ENCODE peak calls at places on chromosomes 7 and 10, in four cellular contexts. D is CD8-positive, alpha-beta T cell; Y is mammary epithelial cell; S is left lung. E is an unnamed sample. For H3K36me3 and H3K4me1, the result is how much of the 10 kb centered on the place peaks cover.

GRCh38 chr7:42222119-42222518 is 14.9 kb downstream of the GLI3 start:
- DNase-seq in D (no peak), S (no peak), Y (peak), E (no peak)

GRCh38 chr10:29344073-29344820 is 55.4 kb downstream of the LYZL1 start:
- DNase-seq in D (no peak), S (no peak), Y (peak), E (peak)

GRCh38 chr7:112997831-112998230 is 88.8 kb downstream of the GPR85 start:
- DNase-seq in S (no peak), Y (peak), D (no peak), E (no peak)

GRCh38 chr10:126001579-126001978 is 105.2 kb downstream of the FANK1 start:
- DNase-seq in D (no peak), S (no peak), Y (no peak), E (no peak)

GRCh38 chr10:58064714-58065528 is 202.8 kb downstream of the IPMK start:
- DNase-seq in D (no peak), Y (peak), S (no peak), E (peak)

GRCh38 chr10:132756591-132756990 is 29.4 kb downstream of the NKX6-2 start:
- DNase-seq in D (no peak), S (no peak), Y (no peak), E (no peak)

GRCh38 chr10:102120987-102121738 is 995 bp upstream of the LDB1 start:
- DNase-seq in S (no peak), D (no peak), Y (no peak), E (peak)

GRCh38 chr10:89389254-89389653 is 3.2 kb upstream of the IFIT1 start:
- DNase-seq in Y (peak), S (no peak), D (no peak), E (peak)

GRCh38 chr10:69866688-69867461 is 65.2 kb downstream of the COL13A1 start:
- DNase-seq in Y (peak), D (no peak), S (no peak), E (peak)

GRCh38 chr7:38858281-38858884 is 50.6 kb downstream of the VPS41 start:
- DNase-seq in S (no peak), Y (peak), D (no peak), E (peak)

GRCh38 chr10:22623624-22624263 is 90.6 kb downstream of the PIP4K2A start:
- DNase-seq in S (no peak), D (no peak), Y (no peak), E (no peak)

GRCh38 chr10:70890917-70891431 is 2.6 kb upstream of the PCBD1 start:
- DNase-seq in D (no peak), Y (no peak), S (peak), E (no peak)

GRCh38 chr10:21401196-21401595 is 124.3 kb downstream of the SKIDA1 start:
- DNase-seq in D (no peak), Y (no peak), S (no peak), E (no peak)

DNA sequence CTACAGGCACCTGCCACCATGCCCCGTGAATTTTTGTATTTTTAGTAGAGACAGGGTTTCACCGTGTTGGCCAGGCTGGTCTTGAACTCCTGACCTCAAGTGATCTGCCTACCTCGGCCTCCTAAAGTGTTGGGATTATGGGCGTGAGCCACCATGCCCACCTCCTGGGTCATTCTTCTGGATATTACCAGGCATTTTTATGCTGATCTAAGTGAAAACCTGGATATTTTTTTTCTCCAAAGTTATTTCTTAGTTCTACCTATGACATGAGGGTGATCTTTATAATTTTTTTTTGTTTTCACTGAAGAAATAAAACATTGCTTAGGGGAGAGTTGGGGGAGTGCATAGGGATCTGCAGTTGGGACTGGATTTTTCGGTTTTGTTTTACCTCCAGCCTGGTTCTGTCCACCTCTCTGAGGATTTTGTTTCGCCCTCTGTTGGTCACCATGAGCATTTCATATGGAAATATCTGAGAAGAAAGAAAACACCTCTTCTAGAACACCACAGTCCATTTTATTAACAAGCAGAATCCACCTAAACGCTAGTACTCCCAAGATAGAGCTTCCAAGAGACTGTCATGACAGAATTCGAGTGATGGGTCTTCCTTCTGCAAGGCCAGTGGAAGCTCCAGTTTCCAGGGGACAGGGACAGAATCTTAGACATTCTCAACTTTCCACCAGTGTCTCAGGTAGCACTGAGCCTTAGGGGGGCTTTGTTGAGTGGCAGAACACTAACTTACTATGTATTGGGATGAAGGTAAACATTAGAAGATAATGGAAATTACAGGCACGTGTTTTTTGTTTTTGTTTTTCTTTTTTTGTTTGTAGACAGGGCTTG is 33.4 kb upstream of the AFAP1L2 start:
- DNase-seq in Y (peak), S (no peak), D (no peak), E (peak)
- H3K36me3 ChIP-seq in Y (under half), S (under half), D (half or more), E (under half)

DNA sequence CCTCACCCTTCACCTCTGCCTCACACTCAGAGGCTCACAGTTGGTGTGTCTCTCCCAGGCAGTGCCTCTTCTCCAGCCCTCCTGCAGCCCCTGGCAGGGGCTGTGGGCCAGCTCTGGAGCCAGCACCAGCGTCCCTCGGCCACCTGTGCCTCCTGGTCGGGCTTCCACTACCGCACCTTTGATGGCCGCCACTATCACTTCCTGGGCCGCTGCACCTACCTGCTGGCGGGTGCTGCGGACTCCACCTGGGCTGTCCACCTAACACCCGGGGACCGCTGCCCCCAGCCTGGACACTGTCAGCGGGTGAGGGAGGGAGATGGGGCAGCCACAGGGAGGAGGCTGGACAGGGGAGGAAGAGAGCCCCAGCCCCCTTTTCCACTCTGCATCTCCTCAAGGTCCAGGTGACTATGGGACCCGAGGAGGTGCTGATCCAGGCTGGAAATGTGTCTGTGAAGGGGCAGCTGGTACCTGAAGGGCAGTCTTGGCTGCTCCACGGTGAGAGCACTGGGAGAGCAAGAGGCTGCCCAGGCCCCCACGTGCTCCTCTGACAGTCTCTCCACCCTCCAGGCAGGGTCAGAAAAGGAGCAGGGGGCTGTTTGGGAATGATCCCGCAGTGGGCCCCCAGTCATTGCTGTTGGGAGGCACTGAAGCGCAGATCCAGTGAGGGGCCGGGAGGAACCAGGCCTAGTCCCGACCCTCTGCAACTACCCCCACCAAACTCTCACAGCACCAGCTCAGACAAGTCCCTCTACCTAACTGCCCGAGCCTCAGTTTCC is 4.4 kb upstream of the ZNF467 start:
- DNase-seq in D (no peak), Y (no peak), S (peak), E (no peak)
- H3K4me1 ChIP-seq in D (under half), Y (under half), S (under half), E (under half)

GRCh38 chr10:35420827-35421552 is 84.7 kb downstream of the CCNY start:
- DNase-seq in Y (no peak), S (no peak), D (no peak), E (no peak)
- H3K4me3 ChIP-seq in Y (no peak), S (no peak), D (no peak), E (no peak)

GRCh38 chr7:45070254-45070642 is 18.5 kb downstream of the NACAD start:
- DNase-seq in Y (no peak), S (no peak), D (no peak), E (no peak)

GRCh38 chr7:45073031-45073842 is 15.5 kb downstream of the NACAD start:
- DNase-seq in D (no peak), Y (no peak), S (no peak), E (no peak)

GRCh38 chr7:45073843-45074737 is 14.7 kb downstream of the NACAD start:
- DNase-seq in Y (no peak), S (no peak), D (no peak), E (no peak)

GRCh38 chr7:45071528-45071927 is 17.2 kb downstream of the NACAD start:
- DNase-seq in Y (no peak), S (no peak), D (no peak), E (no peak)

DNA sequence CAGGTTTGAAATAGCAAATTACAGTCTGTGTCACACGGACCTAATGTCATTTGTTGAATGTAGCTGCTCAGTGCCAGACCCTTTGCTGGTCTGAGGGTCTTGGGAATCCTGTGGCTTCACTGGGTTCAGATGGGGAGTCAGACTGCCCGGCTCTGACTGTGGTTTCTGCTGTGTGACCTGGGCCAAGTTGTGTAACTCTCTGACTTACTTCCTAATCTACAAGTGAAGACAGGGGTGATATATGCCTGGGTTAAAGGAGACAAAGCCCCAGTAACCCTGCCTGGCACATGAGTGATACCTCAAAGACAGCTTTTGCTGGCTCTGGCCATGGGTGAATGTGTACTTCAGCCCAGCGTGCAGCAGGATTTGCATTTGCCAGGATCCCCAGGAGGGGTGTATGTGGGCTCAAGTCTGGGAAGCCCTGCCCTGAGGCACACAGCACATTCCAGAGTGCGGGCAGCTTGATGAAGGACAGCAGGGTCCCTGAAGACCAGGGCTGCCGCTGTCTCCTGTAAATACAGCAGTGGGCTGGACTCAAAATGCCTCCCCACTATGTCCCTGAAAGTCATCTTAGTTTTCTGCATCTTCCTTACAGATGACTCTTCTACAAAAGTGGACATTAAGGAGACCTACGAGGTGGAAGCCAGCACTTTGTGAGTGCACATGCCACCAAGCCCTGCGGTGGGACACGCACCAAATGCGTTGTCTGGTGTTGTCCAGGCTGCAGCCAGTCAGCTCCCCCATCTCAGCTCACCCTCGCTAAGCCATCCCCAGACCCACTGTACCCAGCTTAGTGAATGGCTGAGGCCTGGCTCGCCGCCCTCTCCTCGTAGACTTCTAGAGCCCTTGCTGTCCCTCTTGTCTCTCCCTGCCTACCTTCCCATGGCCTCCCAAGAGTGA is 16.4 kb downstream of the NACAD start:
- DNase-seq in D (no peak), Y (no peak), S (no peak), E (no peak)
- H3K36me3 ChIP-seq in D (half or more), Y (under half), S (under half), E (under half)

GRCh38 chr10:926075-926698 is 5.3 kb downstream of the LARP4B start:
- DNase-seq in S (no peak), Y (no peak), D (no peak), E (no peak)
- H3K4me1 ChIP-seq in S (half or more), Y (under half), D (half or more), E (under half)

GRCh38 chr7:36287371-36288241 is 102.1 kb upstream of the ANLN start:
- DNase-seq in S (no peak), Y (no peak), D (no peak), E (no peak)
- H3K4me3 ChIP-seq in S (no peak), Y (no peak), D (peak), E (no peak)

GRCh38 chr7:139595806-139596205 is 72.3 kb downstream of the CLEC2L start:
- DNase-seq in Y (no peak), S (no peak), D (no peak), E (no peak)
- H3K36me3 ChIP-seq in Y (under half), S (under half), D (half or more), E (under half)

DNA sequence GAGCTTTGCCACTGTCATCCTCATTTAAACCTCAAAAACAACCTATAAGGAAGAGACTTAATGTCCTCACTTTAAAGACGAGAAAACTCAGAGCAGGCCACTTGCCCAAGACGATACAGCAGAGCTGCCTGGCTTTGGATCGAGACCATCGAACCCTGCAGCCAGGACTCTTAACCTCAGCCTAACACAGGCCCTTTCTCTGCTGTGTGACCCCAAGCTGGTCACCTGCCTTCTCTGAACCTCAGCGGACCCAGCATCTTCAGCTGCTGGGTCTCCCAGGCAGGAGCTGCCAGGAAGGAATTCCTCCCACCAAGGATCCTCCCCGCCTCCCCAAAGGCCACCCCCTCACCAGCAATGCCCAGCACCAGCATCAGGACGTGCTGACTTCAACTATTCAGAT is 32.7 kb downstream of the TNRC18 start:
- DNase-seq in D (no peak), Y (no peak), S (no peak), E (no peak)
- H3K4me1 ChIP-seq in D (under half), Y (under half), S (under half), E (under half)

GRCh38 chr7:71574153-71574894 is 442.4 kb downstream of the GALNT17 start:
- DNase-seq in S (no peak), Y (no peak), D (no peak), E (no peak)
- H3K4me3 ChIP-seq in S (no peak), Y (no peak), D (no peak), E (no peak)

GRCh38 chr7:118350260-118350659 is 125.8 kb downstream of the ANKRD7 start:
- DNase-seq in S (no peak), D (no peak), Y (no peak), E (no peak)
- H3K36me3 ChIP-seq in S (under half), D (under half), Y (under half), E (under half)

E was measured in HAP-1.